ENCODE peak calls at places on chromosomes 3 and 15, in six cellular contexts. L is RPMI7951, Y is activated T-helper 1 cell treated with Interleukin-2 at 50 U/mL for 16 hours, B is H54, O is HEK293T, J is Ammon's horn. K is an unnamed sample.

GRCh38 chr15:57592836-57593420 is 1.2 kb downstream of the MYZAP start:
- DNase-seq in J (no peak), B (no peak), O (no peak), Y (no peak), L (no peak), K (no peak)

GRCh38 chr3:10783360-10784346 is 32.4 kb upstream of the SLC6A11 start:
- DNase-seq in Y (no peak), O (peak; percentile 56), B (peak; percentile 38), J (peak; percentile 53), L (peak; percentile 29), K (peak; percentile 66)

GRCh38 chr15:32700501-32701150 is 17.2 kb upstream of the GREM1 start:
- DNase-seq in Y (no peak), B (no peak), J (no peak), L (no peak), O (no peak), K (no peak)

GRCh38 chr15:87755226-87755625 is 501.3 kb downstream of the NTRK3 start:
- DNase-seq in B (peak; percentile 10), L (peak; percentile 57), Y (no peak), J (no peak), O (no peak), K (no peak)

GRCh38 chr15:66923438-66923881 is 141.9 kb upstream of the SMAD3 start:
- DNase-seq in Y (no peak), O (peak; percentile 60), B (peak; percentile 23), L (no peak), J (no peak), K (peak; percentile 87)

GRCh38 chr3:197399486-197399885 is 101.1 kb upstream of the DLG1 start:
- DNase-seq in Y (no peak), J (no peak), B (no peak), L (no peak), O (no peak), K (no peak)

GRCh38 chr3:123385499-123385898 is 63.4 kb downstream of the ADCY5 start:
- DNase-seq in O (no peak), J (no peak), B (no peak), L (no peak), Y (no peak), K (no peak)

GRCh38 chr3:141913150-141913811 is 36.8 kb downstream of the ATP1B3 start:
- DNase-seq in B (peak; percentile 30), O (peak; percentile 56), J (peak; percentile 35), Y (peak; percentile 7), L (peak; percentile 63), K (no peak)

GRCh38 chr3:146803746-146804145 is 198.6 kb upstream of the PLSCR5 start:
- DNase-seq in O (no peak), L (peak; percentile 67), B (no peak), Y (no peak), J (no peak), K (peak; percentile 7)

GRCh38 chr3:45947361-45947760 is 4.1 kb downstream of the CXCR6 start:
- DNase-seq in B (no peak), L (no peak), O (no peak), Y (no peak), J (no peak), K (no peak)

GRCh38 chr3:151395806-151396205 is 11.3 kb upstream of the P2RY12 start:
- DNase-seq in Y (no peak), B (no peak), O (no peak), L (peak; percentile 76), J (no peak), K (no peak)

GRCh38 chr3:15512173-15512572 is 9.3 kb downstream of the COLQ start:
- DNase-seq in B (no peak), L (no peak), O (no peak), Y (no peak), J (peak; percentile 67), K (no peak)

GRCh38 chr3:43102773-43103480 is 3.0 kb downstream of the POMGNT2 start:
- DNase-seq in B (no peak), J (no peak), Y (no peak), O (no peak), L (no peak), K (no peak)

GRCh38 chr3:137764563-137765309 is 621 bp downstream of the SOX14 start:
- DNase-seq in J (no peak), L (no peak), Y (no peak), B (no peak), O (no peak), K (peak; percentile 69)

GRCh38 chr3:59064276-59064675 is 14.5 kb upstream of the CFAP20DC start:
- DNase-seq in Y (no peak), J (no peak), O (no peak), B (no peak), L (no peak), K (peak; percentile 50)

GRCh38 chr15:68658151-68658550 is 79.4 kb downstream of the CORO2B start:
- DNase-seq in B (no peak), Y (no peak), L (peak; percentile 41), J (peak; percentile 80), O (no peak), K (no peak)

GRCh38 chr15:80228959-80229610 is 22.9 kb downstream of the CTXND1 start:
- DNase-seq in B (peak; percentile 42), Y (no peak), O (no peak), J (no peak), L (peak; percentile 64), K (no peak)